ENCODE peak calls at places on chromosomes 7 and 10, in seven cellular contexts. R is stimulated activated CD8-positive, alpha-beta memory T cell treated with anti-CD3 and anti-CD28 coated beads, Interleukin-12 subunit alpha, Interleukin-12 subunit beta, amount 100 ng/mL, for 1 hour; X is GM23338; D is CD8-positive, alpha-beta memory T cell; S is H54; Y is brain microvascular endothelial cell; L is coronary artery. U is an unnamed sample.

GRCh38 chr7:70855373-70855772 is 276.6 kb upstream of the GALNT17 start:
- DNase-seq in S (no peak), R (no peak), Y (no peak), D (no peak), L (no peak), X (no peak), U (no peak)

GRCh38 chr7:17140421-17140820 is 158.0 kb upstream of the AHR start:
- DNase-seq in Y (no peak), S (no peak), L (no peak), R (no peak), X (no peak), D (no peak), U (no peak)

GRCh38 chr7:74405191-74405898 is 48.4 kb upstream of the GTF2IRD1 start:
- DNase-seq in S (no peak), D (no peak), X (peak; percentile 91), L (peak; percentile 62), R (no peak), Y (peak; percentile 12), U (no peak)

GRCh38 chr7:80885774-80886173 is 33.1 kb downstream of the SEMA3C start:
- DNase-seq in L (no peak), D (no peak), Y (no peak), X (no peak), S (no peak), R (no peak), U (no peak)

GRCh38 chr10:48289652-48290238 is 15.2 kb upstream of the FRMPD2 start:
- DNase-seq in S (peak; percentile 38), X (peak; percentile 82), D (peak; percentile 25), R (peak; percentile 2), Y (peak; percentile 43), L (no peak), U (peak; percentile 54)

GRCh38 chr10:29525762-29526161 is 109.0 kb downstream of the SVIL start:
- DNase-seq in S (no peak), X (no peak), R (no peak), Y (no peak), L (no peak), D (no peak), U (no peak)

GRCh38 chr7:133364959-133365680 is 112.2 kb downstream of the EXOC4 start:
- DNase-seq in X (no peak), S (no peak), Y (peak; percentile 60), D (no peak), L (no peak), R (no peak), U (no peak)

GRCh38 chr10:124318076-124318475 is 100.6 kb downstream of the OAT start:
- DNase-seq in S (no peak), R (no peak), X (no peak), L (peak; percentile 66), Y (no peak), D (no peak), U (no peak)

GRCh38 chr7:115672024-115672423 is 358.5 kb downstream of the TFEC start:
- DNase-seq in S (no peak), D (no peak), X (no peak), R (no peak), L (no peak), Y (no peak), U (no peak)

GRCh38 chr7:1779445-1779844 is 109.4 kb downstream of the ELFN1 start:
- DNase-seq in X (no peak), S (no peak), Y (no peak), D (no peak), L (no peak), R (no peak), U (no peak)

GRCh38 chr7:24945899-24946298 is 34.1 kb downstream of the OSBPL3 start:
- DNase-seq in R (no peak), L (no peak), S (no peak), Y (no peak), X (peak; percentile 28), D (no peak), U (no peak)

GRCh38 chr10:76150139-76150885 is 718.9 kb downstream of the LRMDA start:
- DNase-seq in R (no peak), Y (no peak), X (peak; percentile 48), D (no peak), L (no peak), S (no peak), U (no peak)

GRCh38 chr10:89352039-89352597 is 24.3 kb downstream of the IFIT3 start:
- DNase-seq in S (peak; percentile 41), D (no peak), L (peak; percentile 84), X (no peak), R (no peak), Y (peak; percentile 93), U (no peak)

GRCh38 chr10:107118866-107119265 is 45.6 kb downstream of the SORCS1 start:
- DNase-seq in D (no peak), R (no peak), S (no peak), X (no peak), Y (no peak), L (no peak), U (no peak)

GRCh38 chr7:155603190-155603857 is 41.1 kb upstream of the RBM33 start:
- DNase-seq in D (no peak), X (no peak), R (no peak), S (no peak), Y (no peak), L (peak; percentile 62), U (no peak)

GRCh38 chr7:79452495-79453265 is 787 bp downstream of the MAGI2 start:
- DNase-seq in X (peak; percentile 39), S (peak; percentile 15), Y (peak; percentile 3), R (no peak), L (peak; percentile 74), D (peak; percentile 21), U (no peak)

GRCh38 chr7:159075563-159076238 is 69.0 kb downstream of the VIPR2 start:
- DNase-seq in D (no peak), L (peak; percentile 66), X (no peak), R (no peak), S (no peak), Y (no peak), U (no peak)

GRCh38 chr7:128777156-128778123 is 1.8 kb upstream of the OPN1SW start:
- DNase-seq in S (no peak), X (no peak), Y (no peak), L (no peak), R (no peak), D (no peak), U (no peak)

GRCh38 chr7:7732566-7733290 is 14.3 kb upstream of the RPA3 start:
- DNase-seq in L (no peak), S (no peak), D (no peak), X (no peak), Y (peak; percentile 44), R (no peak), U (no peak)

GRCh38 chr10:59625842-59626522 is 83.7 kb downstream of the SLC16A9 start:
- DNase-seq in X (peak; percentile 87), D (peak; percentile 52), L (no peak), S (peak; percentile 52), Y (peak; percentile 57), R (peak; percentile 11), U (peak; percentile 51)

GRCh38 chr7:157929671-157930070 is 592.9 kb downstream of the DNAJB6 start:
- DNase-seq in L (no peak), X (no peak), S (no peak), R (no peak), D (no peak), Y (no peak), U (no peak)

GRCh38 chr7:91565499-91566331 is 301.5 kb downstream of the FZD1 start:
- DNase-seq in R (no peak), Y (no peak), S (no peak), X (peak; percentile 6), D (no peak), L (no peak), U (no peak)

GRCh38 chr10:79146611-79147130 is 77.9 kb downstream of the ZMIZ1 start:
- DNase-seq in X (no peak), R (no peak), Y (no peak), S (no peak), D (peak; percentile 34), L (no peak), U (peak; percentile 64)

GRCh38 chr10:19499291-19499765 is 316.9 kb upstream of the PLXDC2 start:
- DNase-seq in D (no peak), L (no peak), X (no peak), Y (no peak), R (no peak), S (no peak), U (no peak)

GRCh38 chr10:75034131-75034512 is 77.3 kb upstream of the SAMD8 start:
- DNase-seq in X (no peak), R (no peak), L (no peak), Y (no peak), S (no peak), D (no peak), U (no peak)